ENCODE peak calls at places on chromosomes 5 and 9, in seven cellular contexts. One of them, this sample, is unnamed.

GRCh38 chr5:114361724-114362196 is at the start of gene KCNN2:
- DNase-seq in Panc1: no peak
- DNase-seq in upper lobe of left lung: peak
- DNase-seq in K562: no peak
- DNase-seq in kidney epithelial cell: peak
- DNase-seq in body of pancreas: peak
- DNase-seq in chondrocyte: no peak
- DNase-seq in this sample: no peak

GRCh38 chr9:90322296-90322695 is 320.3 kb downstream of the DIRAS2 start:
- DNase-seq in K562: no peak
- DNase-seq in chondrocyte: no peak
- DNase-seq in body of pancreas: no peak
- DNase-seq in upper lobe of left lung: no peak
- DNase-seq in kidney epithelial cell: no peak
- DNase-seq in Panc1: no peak
- DNase-seq in this sample: no peak

GRCh38 chr5:84549054-84549453 is 164.4 kb upstream of the EDIL3 start:
- DNase-seq in kidney epithelial cell: no peak
- DNase-seq in K562: no peak
- DNase-seq in body of pancreas: no peak
- DNase-seq in upper lobe of left lung: no peak
- DNase-seq in chondrocyte: no peak
- DNase-seq in Panc1: no peak
- DNase-seq in this sample: no peak

GRCh38 chr9:137046094-137046787 is at the start of gene NPDC1:
- DNase-seq in chondrocyte: no peak
- DNase-seq in Panc1: no peak
- DNase-seq in body of pancreas: peak
- DNase-seq in kidney epithelial cell: no peak
- DNase-seq in K562: peak
- DNase-seq in upper lobe of left lung: peak
- DNase-seq in this sample: no peak

GRCh38 chr9:18665947-18666346 is 192.0 kb downstream of the ADAMTSL1 start:
- DNase-seq in upper lobe of left lung: no peak
- DNase-seq in K562: no peak
- DNase-seq in chondrocyte: no peak
- DNase-seq in body of pancreas: no peak
- DNase-seq in kidney epithelial cell: no peak
- DNase-seq in Panc1: no peak
- DNase-seq in this sample: no peak

GRCh38 chr9:31597977-31598376 is 786.5 kb upstream of the ACO1 start:
- DNase-seq in kidney epithelial cell: peak
- DNase-seq in K562: no peak
- DNase-seq in chondrocyte: no peak
- DNase-seq in body of pancreas: no peak
- DNase-seq in Panc1: no peak
- DNase-seq in upper lobe of left lung: no peak
- DNase-seq in this sample: no peak

GRCh38 chr9:121634800-121635261 is 16.6 kb upstream of the DAB2IP start:
- DNase-seq in Panc1: no peak
- DNase-seq in chondrocyte: no peak
- DNase-seq in kidney epithelial cell: no peak
- DNase-seq in upper lobe of left lung: no peak
- DNase-seq in K562: peak
- DNase-seq in body of pancreas: no peak
- DNase-seq in this sample: no peak

GRCh38 chr5:75963554-75963953 is 119.6 kb upstream of the SV2C start:
- DNase-seq in body of pancreas: no peak
- DNase-seq in upper lobe of left lung: no peak
- DNase-seq in kidney epithelial cell: no peak
- DNase-seq in Panc1: no peak
- DNase-seq in K562: no peak
- DNase-seq in chondrocyte: no peak
- DNase-seq in this sample: no peak

GRCh38 chr5:14284366-14285148 is 141.4 kb downstream of the TRIO start:
- DNase-seq in K562: no peak
- DNase-seq in upper lobe of left lung: no peak
- DNase-seq in chondrocyte: no peak
- DNase-seq in Panc1: no peak
- DNase-seq in kidney epithelial cell: no peak
- DNase-seq in body of pancreas: no peak
- DNase-seq in this sample: no peak

GRCh38 chr5:142048272-142048671 is 35.4 kb upstream of the GNPDA1 start:
- DNase-seq in body of pancreas: no peak
- DNase-seq in K562: peak
- DNase-seq in kidney epithelial cell: no peak
- DNase-seq in upper lobe of left lung: no peak
- DNase-seq in chondrocyte: no peak
- DNase-seq in Panc1: no peak
- DNase-seq in this sample: no peak

GRCh38 chr5:155746340-155747038 is 580.5 kb upstream of the SGCD start:
- DNase-seq in chondrocyte: no peak
- DNase-seq in Panc1: no peak
- DNase-seq in kidney epithelial cell: no peak
- DNase-seq in body of pancreas: no peak
- DNase-seq in K562: no peak
- DNase-seq in upper lobe of left lung: no peak
- DNase-seq in this sample: no peak

GRCh38 chr5:77167695-77168111 is 42.8 kb upstream of the PDE8B start:
- DNase-seq in upper lobe of left lung: peak
- DNase-seq in K562: no peak
- DNase-seq in chondrocyte: no peak
- DNase-seq in kidney epithelial cell: peak
- DNase-seq in body of pancreas: no peak
- DNase-seq in Panc1: no peak
- DNase-seq in this sample: no peak

GRCh38 chr5:39622281-39622680 is 197.5 kb upstream of the DAB2 start:
- DNase-seq in K562: no peak
- DNase-seq in chondrocyte: no peak
- DNase-seq in Panc1: no peak
- DNase-seq in body of pancreas: no peak
- DNase-seq in upper lobe of left lung: peak
- DNase-seq in kidney epithelial cell: no peak
- DNase-seq in this sample: no peak

GRCh38 chr5:16909464-16909863 is 26.6 kb downstream of the MYO10 start:
- DNase-seq in body of pancreas: no peak
- DNase-seq in kidney epithelial cell: no peak
- DNase-seq in chondrocyte: no peak
- DNase-seq in K562: no peak
- DNase-seq in upper lobe of left lung: no peak
- DNase-seq in Panc1: no peak
- DNase-seq in this sample: no peak

GRCh38 chr9:78365979-78366697 is 69.2 kb downstream of the PSAT1 start:
- DNase-seq in Panc1: no peak
- DNase-seq in K562: no peak
- DNase-seq in kidney epithelial cell: no peak
- DNase-seq in body of pancreas: no peak
- DNase-seq in chondrocyte: no peak
- DNase-seq in upper lobe of left lung: no peak
- DNase-seq in this sample: no peak
- TF ChIP-seq CTCF in Panc1: peak
- TF ChIP-seq CTCF in K562: no peak
- TF ChIP-seq CTCF in kidney epithelial cell: peak
- TF ChIP-seq CTCF in body of pancreas: peak
- TF ChIP-seq CTCF in chondrocyte: peak
- TF ChIP-seq CTCF in upper lobe of left lung: peak
- TF ChIP-seq CTCF in this sample: peak

GRCh38 chr5:168290902-168291280 is 554 bp upstream of the WWC1 start:
- DNase-seq in K562: no peak
- DNase-seq in upper lobe of left lung: no peak
- DNase-seq in Panc1: no peak
- DNase-seq in kidney epithelial cell: no peak
- DNase-seq in body of pancreas: no peak
- DNase-seq in chondrocyte: peak
- DNase-seq in this sample: no peak

GRCh38 chr5:168291281-168291960 is at the start of gene WWC1:
- DNase-seq in K562: no peak
- DNase-seq in Panc1: no peak
- DNase-seq in upper lobe of left lung: peak
- DNase-seq in body of pancreas: peak
- DNase-seq in chondrocyte: peak
- DNase-seq in kidney epithelial cell: no peak
- DNase-seq in this sample: no peak

GRCh38 chr5:168292783-168293696 is 1.6 kb downstream of the WWC1 start:
- DNase-seq in kidney epithelial cell: no peak
- DNase-seq in upper lobe of left lung: peak
- DNase-seq in chondrocyte: peak
- DNase-seq in body of pancreas: no peak
- DNase-seq in Panc1: no peak
- DNase-seq in K562: no peak
- DNase-seq in this sample: no peak

GRCh38 chr5:168295574-168296201 is 4.2 kb downstream of the WWC1 start:
- DNase-seq in K562: no peak
- DNase-seq in upper lobe of left lung: no peak
- DNase-seq in kidney epithelial cell: no peak
- DNase-seq in body of pancreas: peak
- DNase-seq in chondrocyte: peak
- DNase-seq in Panc1: no peak
- DNase-seq in this sample: no peak

DNA sequence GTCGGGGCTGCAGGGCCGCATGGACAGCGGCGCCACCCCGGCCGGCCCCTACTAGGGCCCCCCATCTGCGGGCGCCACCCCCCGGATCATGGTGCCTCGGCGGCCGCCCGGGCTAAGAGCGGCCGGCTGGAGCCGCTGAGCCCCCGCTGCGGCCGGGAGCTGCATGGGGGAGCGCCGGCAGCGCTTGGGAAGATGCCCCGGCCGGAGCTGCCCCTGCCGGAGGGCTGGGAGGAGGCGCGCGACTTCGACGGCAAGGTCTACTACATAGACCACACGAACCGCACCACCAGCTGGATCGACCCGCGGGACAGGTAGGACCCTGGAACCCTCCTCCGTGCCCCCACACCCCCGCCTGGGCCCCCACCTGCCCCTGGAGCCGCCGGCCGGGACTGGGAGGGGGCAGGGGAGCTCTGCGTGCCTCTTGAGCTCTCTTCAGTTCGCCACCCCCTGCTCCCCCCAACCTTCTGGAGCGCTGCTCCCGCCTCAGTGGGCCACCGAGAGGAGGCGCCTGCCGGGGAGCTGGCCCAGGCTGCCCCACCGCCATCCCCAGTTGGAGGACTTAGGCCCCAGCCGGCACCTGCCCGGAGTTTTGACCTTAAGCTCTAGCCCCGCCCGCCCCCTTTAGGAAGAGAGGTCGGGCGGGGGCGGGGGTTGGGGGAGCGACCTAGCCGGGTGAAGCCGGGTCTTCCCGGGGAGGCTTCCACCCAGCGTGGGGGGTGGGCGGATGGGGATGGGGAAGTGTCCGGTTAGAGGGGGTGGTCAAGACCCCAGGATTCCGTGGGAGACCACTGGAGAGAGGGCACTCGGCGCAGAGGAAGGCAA is 727 bp downstream of the WWC1 start:
- DNase-seq in upper lobe of left lung: no peak
- DNase-seq in chondrocyte: peak
- DNase-seq in kidney epithelial cell: no peak
- DNase-seq in K562: no peak
- DNase-seq in Panc1: no peak
- DNase-seq in body of pancreas: peak
- DNase-seq in this sample: no peak
- TF ChIP-seq CTCF in upper lobe of left lung: no peak
- TF ChIP-seq CTCF in chondrocyte: peak
- TF ChIP-seq CTCF in kidney epithelial cell: peak
- TF ChIP-seq CTCF in K562: no peak
- TF ChIP-seq CTCF in Panc1: peak
- TF ChIP-seq CTCF in body of pancreas: no peak
- TF ChIP-seq CTCF in this sample: no peak

GRCh38 chr9:83401328-83401895 is 136.8 kb downstream of the FRMD3 start:
- DNase-seq in K562: no peak
- DNase-seq in kidney epithelial cell: no peak
- DNase-seq in body of pancreas: no peak
- DNase-seq in chondrocyte: no peak
- DNase-seq in upper lobe of left lung: no peak
- DNase-seq in Panc1: no peak
- DNase-seq in this sample: no peak

GRCh38 chr9:83406901-83407300 is 131.3 kb downstream of the FRMD3 start:
- DNase-seq in body of pancreas: no peak
- DNase-seq in upper lobe of left lung: no peak
- DNase-seq in kidney epithelial cell: no peak
- DNase-seq in Panc1: no peak
- DNase-seq in K562: no peak
- DNase-seq in chondrocyte: no peak
- DNase-seq in this sample: peak

GRCh38 chr9:83405674-83406255 is 132.4 kb downstream of the FRMD3 start:
- DNase-seq in kidney epithelial cell: no peak
- DNase-seq in upper lobe of left lung: no peak
- DNase-seq in chondrocyte: no peak
- DNase-seq in Panc1: no peak
- DNase-seq in body of pancreas: peak
- DNase-seq in K562: no peak
- DNase-seq in this sample: no peak

DNA sequence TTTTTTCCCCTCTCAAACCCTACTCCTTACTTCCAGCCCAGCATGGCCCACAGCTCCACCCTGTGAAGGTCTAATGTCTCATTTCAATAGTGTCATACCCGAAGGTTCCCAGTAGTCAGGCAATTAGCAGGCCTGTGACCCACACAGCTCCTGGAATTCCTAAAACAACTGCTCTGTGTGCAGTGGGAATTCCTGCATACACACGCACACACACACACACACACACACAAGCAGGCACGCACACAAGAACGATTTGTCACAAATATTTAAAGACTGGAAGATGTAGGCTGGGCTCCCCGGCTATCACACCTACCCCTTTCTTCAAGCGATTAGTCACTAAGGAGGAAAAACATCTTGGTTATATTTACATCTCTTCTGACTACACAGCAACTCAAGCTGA is 134.3 kb downstream of the FRMD3 start:
- DNase-seq in upper lobe of left lung: no peak
- DNase-seq in chondrocyte: no peak
- DNase-seq in K562: no peak
- DNase-seq in body of pancreas: no peak
- DNase-seq in Panc1: no peak
- DNase-seq in kidney epithelial cell: no peak
- DNase-seq in this sample: no peak
- TF ChIP-seq CTCF in upper lobe of left lung: no peak
- TF ChIP-seq CTCF in chondrocyte: no peak
- TF ChIP-seq CTCF in K562: no peak
- TF ChIP-seq CTCF in body of pancreas: no peak
- TF ChIP-seq CTCF in Panc1: no peak
- TF ChIP-seq CTCF in kidney epithelial cell: no peak
- TF ChIP-seq CTCF in this sample: no peak

DNA sequence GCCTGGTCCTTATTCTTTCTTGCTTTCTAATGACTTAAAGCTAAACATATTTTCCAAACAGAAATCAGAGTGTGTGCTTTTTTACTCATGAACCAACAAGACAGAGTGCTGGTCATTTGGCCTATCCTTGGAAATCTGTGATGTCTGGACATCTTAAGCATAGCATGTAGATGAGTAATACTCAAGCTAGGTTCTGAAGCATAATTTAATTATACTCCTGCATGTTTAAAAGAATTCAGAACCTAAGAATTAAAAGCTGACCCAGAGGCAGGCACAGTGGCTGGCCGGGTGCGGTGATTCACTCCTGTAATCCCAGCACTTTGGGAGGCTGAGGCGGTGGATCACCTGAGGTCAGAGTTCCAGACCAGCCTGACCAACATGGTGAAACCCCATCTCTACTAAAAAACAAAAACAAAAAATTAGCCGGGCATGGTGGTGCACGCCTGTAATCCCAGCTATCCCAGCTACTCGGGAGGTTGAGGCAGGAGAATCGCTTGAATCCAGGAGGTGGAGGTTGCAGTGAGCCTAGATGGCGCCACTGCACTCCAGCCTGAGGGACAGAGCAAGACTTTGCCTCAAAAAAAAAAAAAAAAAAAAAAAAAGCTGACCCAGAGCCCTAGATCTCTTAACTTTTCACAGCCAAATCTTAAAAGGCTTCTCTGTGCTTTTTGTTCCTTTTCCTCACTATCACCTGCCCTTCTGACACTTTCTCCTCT is 16.2 kb upstream of the TJP2 start:
- DNase-seq in chondrocyte: no peak
- DNase-seq in K562: no peak
- DNase-seq in body of pancreas: peak
- DNase-seq in upper lobe of left lung: no peak
- DNase-seq in Panc1: no peak
- DNase-seq in kidney epithelial cell: no peak
- DNase-seq in this sample: no peak
- TF ChIP-seq CTCF in chondrocyte: peak
- TF ChIP-seq CTCF in K562: peak
- TF ChIP-seq CTCF in body of pancreas: peak
- TF ChIP-seq CTCF in upper lobe of left lung: no peak
- TF ChIP-seq CTCF in Panc1: peak
- TF ChIP-seq CTCF in kidney epithelial cell: peak
- TF ChIP-seq CTCF in this sample: peak

This sample was measured in CD14-positive monocyte.